ENCODE peak calls at places on chromosomes 7 and 10, in six cellular contexts. One of them, this sample, is unnamed.

GRCh38 chr7:11196143-11196542 is 222.5 kb downstream of the PHF14 start:
- DNase-seq in activated naive CD4-positive, alpha-beta T cell treated with Interleukin-2 at 50 U/mL for 16 hours: no peak
- DNase-seq in stimulated activated CD8-positive, alpha-beta memory T cell treated with anti-CD3 and anti-CD28 coated beads, Interleukin-15, amount 100 ng/mL, for 48 hours: no peak
- DNase-seq in mesendoderm: no peak
- DNase-seq in hypothalamus: no peak
- DNase-seq in naive thymus-derived CD8-positive, alpha-beta T cell: no peak
- DNase-seq in this sample: no peak

GRCh38 chr10:129728246-129728820 is 235.7 kb downstream of the EBF3 start:
- DNase-seq in activated naive CD4-positive, alpha-beta T cell treated with Interleukin-2 at 50 U/mL for 16 hours: no peak
- DNase-seq in stimulated activated CD8-positive, alpha-beta memory T cell treated with anti-CD3 and anti-CD28 coated beads, Interleukin-15, amount 100 ng/mL, for 48 hours: no peak
- DNase-seq in mesendoderm: no peak
- DNase-seq in hypothalamus: no peak
- DNase-seq in naive thymus-derived CD8-positive, alpha-beta T cell: no peak
- DNase-seq in this sample: no peak

GRCh38 chr10:3273966-3274365 is 101.4 kb upstream of the PITRM1 start:
- DNase-seq in activated naive CD4-positive, alpha-beta T cell treated with Interleukin-2 at 50 U/mL for 16 hours: no peak
- DNase-seq in stimulated activated CD8-positive, alpha-beta memory T cell treated with anti-CD3 and anti-CD28 coated beads, Interleukin-15, amount 100 ng/mL, for 48 hours: no peak
- DNase-seq in mesendoderm: no peak
- DNase-seq in hypothalamus: no peak
- DNase-seq in naive thymus-derived CD8-positive, alpha-beta T cell: no peak
- DNase-seq in this sample: no peak

GRCh38 chr7:101173752-101174244 is 6.3 kb downstream of the NAT16 start:
- DNase-seq in activated naive CD4-positive, alpha-beta T cell treated with Interleukin-2 at 50 U/mL for 16 hours: peak; percentile 60
- DNase-seq in stimulated activated CD8-positive, alpha-beta memory T cell treated with anti-CD3 and anti-CD28 coated beads, Interleukin-15, amount 100 ng/mL, for 48 hours: peak; percentile 58
- DNase-seq in mesendoderm: peak; percentile 85
- DNase-seq in hypothalamus: no peak
- DNase-seq in naive thymus-derived CD8-positive, alpha-beta T cell: peak; percentile 71
- DNase-seq in this sample: peak; percentile 87

GRCh38 chr7:120675076-120675475 is 182.9 kb downstream of the TSPAN12 start:
- DNase-seq in activated naive CD4-positive, alpha-beta T cell treated with Interleukin-2 at 50 U/mL for 16 hours: no peak
- DNase-seq in stimulated activated CD8-positive, alpha-beta memory T cell treated with anti-CD3 and anti-CD28 coated beads, Interleukin-15, amount 100 ng/mL, for 48 hours: no peak
- DNase-seq in mesendoderm: peak; percentile 27
- DNase-seq in hypothalamus: no peak
- DNase-seq in naive thymus-derived CD8-positive, alpha-beta T cell: no peak
- DNase-seq in this sample: no peak

GRCh38 chr7:40799493-40800406 is 664.9 kb downstream of the SUGCT start:
- DNase-seq in activated naive CD4-positive, alpha-beta T cell treated with Interleukin-2 at 50 U/mL for 16 hours: no peak
- DNase-seq in stimulated activated CD8-positive, alpha-beta memory T cell treated with anti-CD3 and anti-CD28 coated beads, Interleukin-15, amount 100 ng/mL, for 48 hours: no peak
- DNase-seq in mesendoderm: peak; percentile 11
- DNase-seq in hypothalamus: no peak
- DNase-seq in naive thymus-derived CD8-positive, alpha-beta T cell: no peak
- DNase-seq in this sample: no peak

GRCh38 chr7:98993024-98993897 is 114.9 kb downstream of the TRRAP start:
- DNase-seq in activated naive CD4-positive, alpha-beta T cell treated with Interleukin-2 at 50 U/mL for 16 hours: no peak
- DNase-seq in stimulated activated CD8-positive, alpha-beta memory T cell treated with anti-CD3 and anti-CD28 coated beads, Interleukin-15, amount 100 ng/mL, for 48 hours: no peak
- DNase-seq in mesendoderm: peak; percentile 3
- DNase-seq in hypothalamus: no peak
- DNase-seq in naive thymus-derived CD8-positive, alpha-beta T cell: no peak
- DNase-seq in this sample: no peak

GRCh38 chr7:71457881-71458590 is 326.1 kb downstream of the GALNT17 start:
- DNase-seq in activated naive CD4-positive, alpha-beta T cell treated with Interleukin-2 at 50 U/mL for 16 hours: no peak
- DNase-seq in stimulated activated CD8-positive, alpha-beta memory T cell treated with anti-CD3 and anti-CD28 coated beads, Interleukin-15, amount 100 ng/mL, for 48 hours: no peak
- DNase-seq in mesendoderm: no peak
- DNase-seq in hypothalamus: no peak
- DNase-seq in naive thymus-derived CD8-positive, alpha-beta T cell: no peak
- DNase-seq in this sample: no peak

GRCh38 chr10:118272090-118272775 is 69.9 kb downstream of the FAM204A start:
- DNase-seq in activated naive CD4-positive, alpha-beta T cell treated with Interleukin-2 at 50 U/mL for 16 hours: no peak
- DNase-seq in stimulated activated CD8-positive, alpha-beta memory T cell treated with anti-CD3 and anti-CD28 coated beads, Interleukin-15, amount 100 ng/mL, for 48 hours: no peak
- DNase-seq in mesendoderm: no peak
- DNase-seq in hypothalamus: peak; percentile 5
- DNase-seq in naive thymus-derived CD8-positive, alpha-beta T cell: no peak
- DNase-seq in this sample: no peak

GRCh38 chr10:1345368-1345767 is 289.2 kb downstream of the WDR37 start:
- DNase-seq in activated naive CD4-positive, alpha-beta T cell treated with Interleukin-2 at 50 U/mL for 16 hours: no peak
- DNase-seq in stimulated activated CD8-positive, alpha-beta memory T cell treated with anti-CD3 and anti-CD28 coated beads, Interleukin-15, amount 100 ng/mL, for 48 hours: no peak
- DNase-seq in mesendoderm: no peak
- DNase-seq in hypothalamus: no peak
- DNase-seq in naive thymus-derived CD8-positive, alpha-beta T cell: no peak
- DNase-seq in this sample: no peak

GRCh38 chr7:133676805-133677370 is 424.0 kb downstream of the EXOC4 start:
- DNase-seq in activated naive CD4-positive, alpha-beta T cell treated with Interleukin-2 at 50 U/mL for 16 hours: no peak
- DNase-seq in stimulated activated CD8-positive, alpha-beta memory T cell treated with anti-CD3 and anti-CD28 coated beads, Interleukin-15, amount 100 ng/mL, for 48 hours: no peak
- DNase-seq in mesendoderm: no peak
- DNase-seq in hypothalamus: no peak
- DNase-seq in naive thymus-derived CD8-positive, alpha-beta T cell: no peak
- DNase-seq in this sample: peak; percentile 9

GRCh38 chr10:27581225-27581624 is 77.1 kb downstream of the RAB18 start:
- DNase-seq in activated naive CD4-positive, alpha-beta T cell treated with Interleukin-2 at 50 U/mL for 16 hours: no peak
- DNase-seq in stimulated activated CD8-positive, alpha-beta memory T cell treated with anti-CD3 and anti-CD28 coated beads, Interleukin-15, amount 100 ng/mL, for 48 hours: no peak
- DNase-seq in mesendoderm: no peak
- DNase-seq in hypothalamus: no peak
- DNase-seq in naive thymus-derived CD8-positive, alpha-beta T cell: no peak
- DNase-seq in this sample: no peak

GRCh38 chr10:129031233-129032150 is 435.5 kb upstream of the MGMT start:
- DNase-seq in activated naive CD4-positive, alpha-beta T cell treated with Interleukin-2 at 50 U/mL for 16 hours: peak; percentile 22
- DNase-seq in stimulated activated CD8-positive, alpha-beta memory T cell treated with anti-CD3 and anti-CD28 coated beads, Interleukin-15, amount 100 ng/mL, for 48 hours: peak; percentile 23
- DNase-seq in mesendoderm: peak; percentile 74
- DNase-seq in hypothalamus: peak; percentile 26
- DNase-seq in naive thymus-derived CD8-positive, alpha-beta T cell: peak; percentile 72
- DNase-seq in this sample: peak; percentile 38

GRCh38 chr7:35831208-35831607 is 30.4 kb downstream of the SEPTIN7 start:
- DNase-seq in activated naive CD4-positive, alpha-beta T cell treated with Interleukin-2 at 50 U/mL for 16 hours: no peak
- DNase-seq in stimulated activated CD8-positive, alpha-beta memory T cell treated with anti-CD3 and anti-CD28 coated beads, Interleukin-15, amount 100 ng/mL, for 48 hours: no peak
- DNase-seq in mesendoderm: peak; percentile 21
- DNase-seq in hypothalamus: no peak
- DNase-seq in naive thymus-derived CD8-positive, alpha-beta T cell: no peak
- DNase-seq in this sample: no peak

GRCh38 chr10:83952273-83952672 is 187.0 kb upstream of the GHITM start:
- DNase-seq in activated naive CD4-positive, alpha-beta T cell treated with Interleukin-2 at 50 U/mL for 16 hours: no peak
- DNase-seq in stimulated activated CD8-positive, alpha-beta memory T cell treated with anti-CD3 and anti-CD28 coated beads, Interleukin-15, amount 100 ng/mL, for 48 hours: no peak
- DNase-seq in mesendoderm: no peak
- DNase-seq in hypothalamus: no peak
- DNase-seq in naive thymus-derived CD8-positive, alpha-beta T cell: no peak
- DNase-seq in this sample: no peak

GRCh38 chr10:68543004-68543918 is 15.9 kb upstream of the SLC25A16 start:
- DNase-seq in activated naive CD4-positive, alpha-beta T cell treated with Interleukin-2 at 50 U/mL for 16 hours: no peak
- DNase-seq in stimulated activated CD8-positive, alpha-beta memory T cell treated with anti-CD3 and anti-CD28 coated beads, Interleukin-15, amount 100 ng/mL, for 48 hours: no peak
- DNase-seq in mesendoderm: no peak
- DNase-seq in hypothalamus: no peak
- DNase-seq in naive thymus-derived CD8-positive, alpha-beta T cell: no peak
- DNase-seq in this sample: peak; percentile 19

GRCh38 chr7:38748056-38748610 is 117.0 kb upstream of the AMPH start:
- DNase-seq in activated naive CD4-positive, alpha-beta T cell treated with Interleukin-2 at 50 U/mL for 16 hours: no peak
- DNase-seq in stimulated activated CD8-positive, alpha-beta memory T cell treated with anti-CD3 and anti-CD28 coated beads, Interleukin-15, amount 100 ng/mL, for 48 hours: no peak
- DNase-seq in mesendoderm: peak; percentile 5
- DNase-seq in hypothalamus: no peak
- DNase-seq in naive thymus-derived CD8-positive, alpha-beta T cell: peak; percentile 1
- DNase-seq in this sample: no peak

GRCh38 chr10:131429942-131430341 is 118.4 kb upstream of the TCERG1L start:
- DNase-seq in activated naive CD4-positive, alpha-beta T cell treated with Interleukin-2 at 50 U/mL for 16 hours: no peak
- DNase-seq in stimulated activated CD8-positive, alpha-beta memory T cell treated with anti-CD3 and anti-CD28 coated beads, Interleukin-15, amount 100 ng/mL, for 48 hours: no peak
- DNase-seq in mesendoderm: no peak
- DNase-seq in hypothalamus: no peak
- DNase-seq in naive thymus-derived CD8-positive, alpha-beta T cell: no peak
- DNase-seq in this sample: no peak

GRCh38 chr10:111007486-111007885 is 69.3 kb upstream of the ADRA2A start:
- DNase-seq in activated naive CD4-positive, alpha-beta T cell treated with Interleukin-2 at 50 U/mL for 16 hours: no peak
- DNase-seq in stimulated activated CD8-positive, alpha-beta memory T cell treated with anti-CD3 and anti-CD28 coated beads, Interleukin-15, amount 100 ng/mL, for 48 hours: no peak
- DNase-seq in mesendoderm: no peak
- DNase-seq in hypothalamus: no peak
- DNase-seq in naive thymus-derived CD8-positive, alpha-beta T cell: no peak
- DNase-seq in this sample: no peak

GRCh38 chr10:102704915-102705314 is 9.3 kb downstream of the ARL3 start:
- DNase-seq in activated naive CD4-positive, alpha-beta T cell treated with Interleukin-2 at 50 U/mL for 16 hours: no peak
- DNase-seq in stimulated activated CD8-positive, alpha-beta memory T cell treated with anti-CD3 and anti-CD28 coated beads, Interleukin-15, amount 100 ng/mL, for 48 hours: no peak
- DNase-seq in mesendoderm: no peak
- DNase-seq in hypothalamus: no peak
- DNase-seq in naive thymus-derived CD8-positive, alpha-beta T cell: no peak
- DNase-seq in this sample: no peak

GRCh38 chr7:1665721-1666250 is 4.3 kb upstream of the ELFN1 start:
- DNase-seq in activated naive CD4-positive, alpha-beta T cell treated with Interleukin-2 at 50 U/mL for 16 hours: no peak
- DNase-seq in stimulated activated CD8-positive, alpha-beta memory T cell treated with anti-CD3 and anti-CD28 coated beads, Interleukin-15, amount 100 ng/mL, for 48 hours: no peak
- DNase-seq in mesendoderm: no peak
- DNase-seq in hypothalamus: no peak
- DNase-seq in naive thymus-derived CD8-positive, alpha-beta T cell: no peak
- DNase-seq in this sample: no peak

GRCh38 chr7:12002428-12002827 is 170.4 kb upstream of the THSD7A start:
- DNase-seq in activated naive CD4-positive, alpha-beta T cell treated with Interleukin-2 at 50 U/mL for 16 hours: no peak
- DNase-seq in stimulated activated CD8-positive, alpha-beta memory T cell treated with anti-CD3 and anti-CD28 coated beads, Interleukin-15, amount 100 ng/mL, for 48 hours: no peak
- DNase-seq in mesendoderm: no peak
- DNase-seq in hypothalamus: no peak
- DNase-seq in naive thymus-derived CD8-positive, alpha-beta T cell: no peak
- DNase-seq in this sample: no peak

GRCh38 chr7:157689269-157690057 is 352.7 kb downstream of the DNAJB6 start:
- DNase-seq in activated naive CD4-positive, alpha-beta T cell treated with Interleukin-2 at 50 U/mL for 16 hours: no peak
- DNase-seq in stimulated activated CD8-positive, alpha-beta memory T cell treated with anti-CD3 and anti-CD28 coated beads, Interleukin-15, amount 100 ng/mL, for 48 hours: no peak
- DNase-seq in mesendoderm: peak; percentile 49
- DNase-seq in hypothalamus: no peak
- DNase-seq in naive thymus-derived CD8-positive, alpha-beta T cell: no peak
- DNase-seq in this sample: peak; percentile 67

GRCh38 chr7:143492799-143493568 is 15.3 kb downstream of the TAS2R41 start:
- DNase-seq in activated naive CD4-positive, alpha-beta T cell treated with Interleukin-2 at 50 U/mL for 16 hours: no peak
- DNase-seq in stimulated activated CD8-positive, alpha-beta memory T cell treated with anti-CD3 and anti-CD28 coated beads, Interleukin-15, amount 100 ng/mL, for 48 hours: no peak
- DNase-seq in mesendoderm: peak; percentile 37
- DNase-seq in hypothalamus: no peak
- DNase-seq in naive thymus-derived CD8-positive, alpha-beta T cell: no peak
- DNase-seq in this sample: no peak

GRCh38 chr10:85919358-85920022 is 447.1 kb downstream of the GRID1 start:
- DNase-seq in activated naive CD4-positive, alpha-beta T cell treated with Interleukin-2 at 50 U/mL for 16 hours: no peak
- DNase-seq in stimulated activated CD8-positive, alpha-beta memory T cell treated with anti-CD3 and anti-CD28 coated beads, Interleukin-15, amount 100 ng/mL, for 48 hours: no peak
- DNase-seq in mesendoderm: peak; percentile 41
- DNase-seq in hypothalamus: no peak
- DNase-seq in naive thymus-derived CD8-positive, alpha-beta T cell: no peak
- DNase-seq in this sample: no peak

GRCh38 chr10:127990846-127991542 is 84.1 kb downstream of the PTPRE start:
- DNase-seq in activated naive CD4-positive, alpha-beta T cell treated with Interleukin-2 at 50 U/mL for 16 hours: peak; percentile 68
- DNase-seq in stimulated activated CD8-positive, alpha-beta memory T cell treated with anti-CD3 and anti-CD28 coated beads, Interleukin-15, amount 100 ng/mL, for 48 hours: peak; percentile 30
- DNase-seq in mesendoderm: no peak
- DNase-seq in hypothalamus: no peak
- DNase-seq in naive thymus-derived CD8-positive, alpha-beta T cell: peak; percentile 19
- DNase-seq in this sample: peak; percentile 94

GRCh38 chr10:5530412-5530806 is 5.6 kb downstream of the CALML3 start:
- DNase-seq in activated naive CD4-positive, alpha-beta T cell treated with Interleukin-2 at 50 U/mL for 16 hours: no peak
- DNase-seq in stimulated activated CD8-positive, alpha-beta memory T cell treated with anti-CD3 and anti-CD28 coated beads, Interleukin-15, amount 100 ng/mL, for 48 hours: no peak
- DNase-seq in mesendoderm: no peak
- DNase-seq in hypothalamus: no peak
- DNase-seq in naive thymus-derived CD8-positive, alpha-beta T cell: no peak
- DNase-seq in this sample: no peak

GRCh38 chr7:150787321-150788281 is 12.6 kb downstream of the TMEM176B start:
- DNase-seq in activated naive CD4-positive, alpha-beta T cell treated with Interleukin-2 at 50 U/mL for 16 hours: no peak
- DNase-seq in stimulated activated CD8-positive, alpha-beta memory T cell treated with anti-CD3 and anti-CD28 coated beads, Interleukin-15, amount 100 ng/mL, for 48 hours: no peak
- DNase-seq in mesendoderm: no peak
- DNase-seq in hypothalamus: no peak
- DNase-seq in naive thymus-derived CD8-positive, alpha-beta T cell: no peak
- DNase-seq in this sample: no peak